ENCODE peak calls at places on chromosome 19, in four cellular contexts. M is activated gamma-delta T cell treated with anti-CD3 and anti-CD28 coated beads, Interleukin-2, amount 50 U/mL, for 16 hours; Q is activated T-cell treated with anti-CD3 and anti-CD28 coated beads, Interleukin-2, amount 50 U/mL, for 72 hours; D is naive thymus-derived CD4-positive, alpha-beta T cell. C is an unnamed sample.

GRCh38 chr19:19064098-19064722 is 416 bp downstream of the SLC25A42 start:
- DNase-seq in D (no peak), M (no peak), Q (no peak), C (no peak)

GRCh38 chr19:40523322-40524047 is 53.2 kb upstream of the SHKBP1 start:
- DNase-seq in Q (peak; percentile 71), M (no peak), D (no peak), C (peak; percentile 83)

GRCh38 chr19:16828990-16829821 is at the start of gene SIN3B:
- DNase-seq in D (peak; percentile 94), M (peak; percentile 79), Q (peak; percentile 94), C (peak; percentile 93)

GRCh38 chr19:46180701-46181385 is 32.8 kb downstream of the IGFL2 start:
- DNase-seq in Q (no peak), D (no peak), M (no peak), C (no peak)

GRCh38 chr19:2035590-2035991 is 15.5 kb downstream of the MKNK2 start:
- DNase-seq in D (no peak), Q (no peak), M (no peak), C (peak; percentile 67)

GRCh38 chr19:51799998-51800848 is 5.3 kb downstream of the FPR3 start:
- DNase-seq in D (no peak), Q (no peak), M (no peak), C (no peak)

GRCh38 chr19:51002542-51003311 is 1.3 kb upstream of the KLK8 start:
- DNase-seq in Q (peak; percentile 22), M (no peak), D (no peak), C (no peak)

GRCh38 chr19:41226053-41226873 is 7.2 kb downstream of the AXL start:
- DNase-seq in M (no peak), Q (peak; percentile 62), D (peak; percentile 41), C (peak; percentile 85)

GRCh38 chr19:8145969-8146368 is 3.4 kb downstream of the FBN3 start:
- DNase-seq in M (no peak), Q (no peak), D (no peak), C (peak; percentile 65)

GRCh38 chr19:13995878-13996765 is 10.0 kb downstream of the RFX1 start:
- DNase-seq in D (no peak), Q (no peak), M (no peak), C (peak; percentile 36)

GRCh38 chr19:1650627-1651009 is 1.8 kb downstream of the TCF3 start:
- DNase-seq in Q (no peak), M (no peak), D (peak; percentile 21), C (no peak)

GRCh38 chr19:38173324-38174041 is 50.5 kb downstream of the DPF1 start:
- DNase-seq in Q (no peak), M (no peak), D (no peak), C (no peak)

GRCh38 chr19:40632311-40633036 is 31.3 kb downstream of the LTBP4 start:
- DNase-seq in M (no peak), D (no peak), Q (no peak), C (no peak)

GRCh38 chr19:3707868-3708206 is 347 bp upstream of the TJP3 start:
- DNase-seq in D (no peak), Q (no peak), M (no peak), C (no peak)

GRCh38 chr19:8663920-8664670 is 33.7 kb downstream of the NFILZ start:
- DNase-seq in Q (no peak), M (peak; percentile 14), D (peak; percentile 14), C (no peak)

GRCh38 chr19:31589109-31589508 is 239.9 kb upstream of the TSHZ3 start:
- DNase-seq in M (no peak), D (no peak), Q (no peak), C (no peak)

GRCh38 chr19:31448221-31448657 is 99.0 kb upstream of the TSHZ3 start:
- DNase-seq in Q (no peak), M (no peak), D (no peak), C (peak; percentile 72)

GRCh38 chr19:46088101-46088500 is 36.4 kb downstream of the IGFL3 start:
- DNase-seq in Q (no peak), M (no peak), D (no peak), C (no peak)

GRCh38 chr19:39974377-39975155 is 3.6 kb downstream of the PSMC4 start:
- DNase-seq in M (no peak), Q (no peak), D (no peak), C (no peak)

GRCh38 chr19:20079487-20079886 is 1.7 kb downstream of the ZNF90 start:
- DNase-seq in Q (no peak), M (no peak), D (no peak), C (no peak)

GRCh38 chr19:38234615-38235014 is 10.6 kb upstream of the DPF1 start:
- DNase-seq in D (no peak), Q (no peak), M (no peak), C (no peak)

GRCh38 chr19:58044886-58045285 is 11.1 kb downstream of the ZSCAN1 start:
- DNase-seq in Q (no peak), D (no peak), M (no peak), C (no peak)

GRCh38 chr19:44943801-44944249 is 1.8 kb downstream of the APOC4 start:
- DNase-seq in M (no peak), D (no peak), Q (no peak), C (peak; percentile 91)

GRCh38 chr19:27741236-27741635 is 1471.7 kb downstream of the UQCRFS1 start:
- DNase-seq in D (no peak), M (no peak), Q (no peak), C (no peak)

GRCh38 chr19:35908010-35908441 is at the start of gene TYROBP:
- DNase-seq in M (no peak), D (no peak), Q (no peak), C (peak; percentile 81)

GRCh38 chr19:29672933-29673336 is 7.7 kb downstream of the PLEKHF1 start:
- DNase-seq in D (peak; percentile 84), Q (peak; percentile 86), M (peak; percentile 83), C (peak; percentile 67)

GRCh38 chr19:38793186-38793585 is 4.2 kb downstream of the LGALS7B start:
- DNase-seq in M (no peak), D (no peak), Q (no peak), C (no peak)

GRCh38 chr19:54389556-54389955 is 24.8 kb upstream of the LAIR1 start:
- DNase-seq in M (no peak), D (no peak), Q (no peak), C (no peak)

GRCh38 chr19:40663712-40664692 is 26.4 kb downstream of the NUMBL start:
- DNase-seq in D (no peak), M (no peak), Q (peak; percentile 25), C (no peak)

GRCh38 chr19:50333737-50334617 is 4.8 kb upstream of the KCNC3 start:
- DNase-seq in M (peak; percentile 68), Q (peak; percentile 92), D (peak; percentile 91), C (peak; percentile 92)

GRCh38 chr19:3121396-3121795 is 14.4 kb upstream of the GNA15 start:
- DNase-seq in Q (no peak), M (no peak), D (no peak), C (no peak)

GRCh38 chr19:47226426-47227346 is 4.3 kb downstream of the BBC3 start:
- DNase-seq in Q (peak; percentile 82), M (no peak), D (no peak), C (peak; percentile 92)

GRCh38 chr19:1315470-1316166 is 29.9 kb downstream of the EFNA2 start:
- DNase-seq in M (no peak), D (peak; percentile 34), Q (peak; percentile 49), C (peak; percentile 81)

GRCh38 chr19:14073925-14074838 is 1.6 kb downstream of the MISP3 start:
- DNase-seq in Q (peak; percentile 49), D (no peak), M (no peak), C (peak; percentile 69)